ENCODE peak calls at places on chromosomes 5 and 9, in nine cellular contexts. H, L, B, P, N, F, O, C and W are unnamed samples.

GRCh38 chr5:77874691-77875090 is 98.6 kb upstream of the TBCA start:
- DNase-seq in O (no peak), P (no peak), H (no peak), B (no peak), C (no peak), L (no peak), N (no peak), F (no peak), W (no peak)

GRCh38 chr5:129246088-129246487 is 151.5 kb downstream of the ISOC1 start:
- DNase-seq in L (no peak), C (no peak), P (no peak), O (no peak), B (no peak), H (no peak), F (no peak), N (no peak), W (no peak)

GRCh38 chr9:128422783-128423150 is 2.1 kb downstream of the CERCAM start:
- DNase-seq in C (no peak), L (no peak), O (no peak), P (no peak), B (no peak), F (no peak), H (no peak), N (no peak), W (no peak)

GRCh38 chr5:160567031-160567705 is 145.5 kb downstream of the PTTG1 start:
- DNase-seq in P (no peak), O (no peak), N (no peak), C (no peak), H (peak; percentile 8), L (no peak), F (no peak), B (no peak), W (no peak)

GRCh38 chr5:32283539-32284377 is 29.0 kb downstream of the MTMR12 start:
- DNase-seq in P (no peak), B (peak; percentile 40), F (no peak), L (no peak), C (no peak), O (no peak), N (no peak), H (no peak), W (no peak)

GRCh38 chr9:136949239-136949816 is 2.7 kb upstream of the LCN12 start:
- DNase-seq in L (no peak), O (no peak), B (no peak), F (no peak), P (no peak), N (no peak), C (no peak), H (no peak), W (no peak)

GRCh38 chr9:25678846-25679360 is 659 bp upstream of the TUSC1 start:
- DNase-seq in O (no peak), B (no peak), F (no peak), P (no peak), C (no peak), H (no peak), N (no peak), L (no peak), W (no peak)

GRCh38 chr9:111759762-111760639 is 34.7 kb downstream of the SHOC1 start:
- DNase-seq in F (peak; percentile 0), O (peak; percentile 47), H (peak; percentile 35), N (peak; percentile 61), L (peak; percentile 2), C (peak; percentile 50), P (peak; percentile 63), B (peak; percentile 91), W (no peak)

GRCh38 chr5:140150201-140150600 is 24.5 kb downstream of the IGIP start:
- DNase-seq in H (no peak), N (no peak), L (no peak), F (no peak), C (no peak), P (no peak), B (no peak), O (no peak), W (no peak)

GRCh38 chr5:76716456-76717157 is 681 bp downstream of the F2R start:
- DNase-seq in O (peak; percentile 27), C (peak; percentile 24), L (no peak), P (no peak), F (no peak), N (no peak), H (peak; percentile 12), B (peak; percentile 38), W (peak; percentile 32)

GRCh38 chr9:38229123-38229829 is 160.2 kb upstream of the SHB start:
- DNase-seq in C (no peak), N (no peak), H (no peak), O (no peak), B (no peak), F (no peak), P (no peak), L (no peak), W (no peak)

GRCh38 chr5:145887217-145887616 is 14.4 kb upstream of the GRXCR2 start:
- DNase-seq in B (no peak), O (no peak), L (no peak), C (no peak), F (no peak), H (no peak), P (no peak), N (no peak), W (no peak)

GRCh38 chr5:30930736-30931135 is 262.8 kb upstream of the CDH6 start:
- DNase-seq in C (no peak), O (no peak), L (no peak), F (no peak), N (no peak), H (no peak), B (peak; percentile 54), P (no peak), W (no peak)

GRCh38 chr5:31280210-31280609 is 86.7 kb downstream of the CDH6 start:
- DNase-seq in O (no peak), F (no peak), N (no peak), P (no peak), B (peak; percentile 87), H (no peak), L (no peak), C (no peak), W (no peak)

GRCh38 chr5:32024751-32025150 is 149.4 kb downstream of the GOLPH3 start:
- DNase-seq in N (no peak), H (no peak), C (no peak), O (no peak), B (no peak), P (no peak), F (no peak), L (no peak), W (no peak)

GRCh38 chr5:10532421-10532820 is 31.4 kb upstream of the ANKRD33B start:
- DNase-seq in C (no peak), B (no peak), P (no peak), H (no peak), F (no peak), O (no peak), N (no peak), L (no peak), W (no peak)

GRCh38 chr5:60586307-60586901 is 113.6 kb downstream of the DEPDC1B start:
- DNase-seq in P (no peak), C (no peak), N (no peak), O (no peak), H (no peak), L (no peak), B (peak; percentile 9), F (no peak), W (no peak)

GRCh38 chr9:132008184-132008781 is 71.4 kb downstream of the MED27 start:
- DNase-seq in P (peak; percentile 32), N (no peak), C (no peak), L (no peak), B (peak; percentile 39), H (no peak), F (no peak), O (no peak), W (no peak)

GRCh38 chr9:33161011-33161588 is 6.0 kb downstream of the B4GALT1 start:
- DNase-seq in L (no peak), O (no peak), H (peak; percentile 40), P (peak; percentile 97), N (peak; percentile 46), B (peak; percentile 97), F (no peak), C (peak; percentile 63), W (peak; percentile 72)

GRCh38 chr9:100486479-100487176 is 13.7 kb downstream of the TMEFF1 start:
- DNase-seq in O (no peak), F (no peak), L (no peak), H (no peak), N (no peak), B (no peak), P (no peak), C (no peak), W (no peak)

GRCh38 chr5:167639761-167640160 is 651.7 kb upstream of the WWC1 start:
- DNase-seq in P (no peak), L (no peak), F (no peak), B (peak; percentile 57), N (no peak), H (no peak), O (no peak), C (no peak), W (no peak)

GRCh38 chr5:28954074-28954473 is 1915.7 kb upstream of the CDH9 start:
- DNase-seq in P (no peak), L (no peak), F (no peak), B (no peak), N (no peak), H (no peak), C (no peak), O (no peak), W (no peak)

GRCh38 chr9:74887041-74887980 is at the start of gene TRPM6:
- DNase-seq in L (no peak), B (peak; percentile 38), O (peak; percentile 63), C (peak; percentile 77), N (peak; percentile 1), H (peak; percentile 29), P (peak; percentile 16), F (no peak), W (peak; percentile 90)

GRCh38 chr9:135275163-135275925 is 187.9 kb downstream of the OLFM1 start:
- DNase-seq in P (no peak), O (no peak), N (no peak), B (no peak), F (no peak), L (no peak), H (no peak), C (no peak), W (no peak)

GRCh38 chr5:159906957-159907356 is 9.3 kb upstream of the ADRA1B start:
- DNase-seq in F (no peak), L (no peak), P (no peak), O (no peak), H (no peak), N (no peak), B (no peak), C (no peak), W (no peak)

GRCh38 chr5:128225245-128226030 is 141.9 kb downstream of the SLC12A2 start:
- DNase-seq in B (no peak), N (no peak), O (no peak), P (no peak), L (no peak), F (no peak), C (no peak), H (no peak), W (no peak)